ENCODE peak calls at places on chromosomes 12 and 14, in four cellular contexts. R is GM12878, F is HepG2, M is K562. E is an unnamed sample.
A peak's percentile ranks its signal among the peaks of the same experiment; 100 is the strongest.

GRCh38 chr12:29131539-29131938 is 17.5 kb upstream of the FAR2 start:
- DNase-seq in R (no peak), F (no peak), M (no peak), E (no peak)

GRCh38 chr14:33186656-33187055 is 248.0 kb downstream of the NPAS3 start:
- DNase-seq in R (no peak), M (no peak), F (no peak), E (no peak)

GRCh38 chr14:92362781-92363235 is 39.8 kb downstream of the SLC24A4 start:
- DNase-seq in M (no peak), R (no peak), F (no peak), E (no peak)

GRCh38 chr14:72024043-72024407 is 91.8 kb downstream of the RGS6 start:
- DNase-seq in F (peak; percentile 24), M (peak; percentile 18), R (peak; percentile 43), E (peak; percentile 83)

GRCh38 chr12:12511895-12512674 is 50.6 kb downstream of the DUSP16 start:
- DNase-seq in F (no peak), R (no peak), M (no peak), E (no peak)

GRCh38 chr14:68333265-68333664 is 459.6 kb downstream of the ZFP36L1 start:
- DNase-seq in F (no peak), R (no peak), M (no peak), E (no peak)

GRCh38 chr12:30764251-30764650 is 9.5 kb upstream of the CAPRIN2 start:
- DNase-seq in M (no peak), R (no peak), F (no peak), E (no peak)

GRCh38 chr14:65198346-65198745 is 96.0 kb upstream of the MAX start:
- DNase-seq in M (no peak), F (peak; percentile 26), R (no peak), E (no peak)

GRCh38 chr12:48001426-48002178 is 2.7 kb downstream of the COL2A1 start:
- DNase-seq in F (no peak), M (peak; percentile 59), R (no peak), E (peak; percentile 83)

GRCh38 chr12:55631056-55631455 is 5.6 kb upstream of the OR10P1 start:
- DNase-seq in M (no peak), F (no peak), R (no peak), E (no peak)

DNA sequence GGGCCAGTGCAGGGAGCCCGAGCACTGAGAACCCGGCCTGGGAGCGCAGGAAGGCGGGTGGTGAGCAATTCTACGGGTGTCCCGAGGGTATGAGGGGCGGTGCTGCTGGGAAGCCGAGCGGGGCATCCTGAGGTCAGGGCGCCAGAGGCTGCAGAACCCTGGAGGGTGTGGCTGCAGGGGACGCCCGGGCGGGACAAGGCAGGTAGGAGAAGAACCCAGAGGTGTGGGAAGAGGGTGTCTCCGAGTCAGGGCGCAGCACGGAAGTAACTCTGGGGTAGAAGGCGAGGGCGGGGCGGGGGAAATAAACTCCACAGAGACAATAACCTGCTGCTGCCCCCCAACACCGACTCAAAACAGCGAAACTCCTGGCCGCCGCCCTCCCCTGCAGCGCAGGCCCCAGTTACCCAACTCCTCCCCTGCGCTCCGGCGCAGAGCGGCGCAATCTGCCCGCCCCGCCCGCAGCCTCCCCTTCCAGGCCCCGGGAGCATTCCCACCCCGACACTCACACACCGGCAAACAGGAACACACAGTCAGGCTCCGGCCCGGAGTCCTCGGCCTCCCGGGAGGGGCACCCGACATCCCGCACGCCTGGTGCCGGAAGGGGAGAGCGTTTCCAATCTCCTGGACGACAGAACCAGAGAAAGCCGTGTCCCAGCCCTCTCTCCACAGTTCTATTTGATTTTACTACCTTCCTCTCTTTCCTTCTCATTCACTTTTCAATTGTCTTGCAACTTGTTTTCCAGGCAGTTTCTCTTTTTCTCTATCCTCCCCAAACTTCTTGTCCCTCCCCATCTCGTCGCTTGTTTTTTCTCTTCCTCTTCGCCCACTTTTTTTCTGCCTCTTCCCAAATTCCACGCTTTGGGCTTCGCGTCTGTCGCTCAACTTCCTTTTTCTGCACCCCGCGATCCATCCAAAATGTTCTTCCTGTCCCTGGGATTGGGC is 2.4 kb downstream of the HRK start:
- DNase-seq in M (no peak), R (no peak), F (no peak), E (peak; percentile 62)
- TF ChIP-seq EZH2 in M (peak; percentile 61), R (no peak), F (no peak), E (peak; percentile 97)

DNA sequence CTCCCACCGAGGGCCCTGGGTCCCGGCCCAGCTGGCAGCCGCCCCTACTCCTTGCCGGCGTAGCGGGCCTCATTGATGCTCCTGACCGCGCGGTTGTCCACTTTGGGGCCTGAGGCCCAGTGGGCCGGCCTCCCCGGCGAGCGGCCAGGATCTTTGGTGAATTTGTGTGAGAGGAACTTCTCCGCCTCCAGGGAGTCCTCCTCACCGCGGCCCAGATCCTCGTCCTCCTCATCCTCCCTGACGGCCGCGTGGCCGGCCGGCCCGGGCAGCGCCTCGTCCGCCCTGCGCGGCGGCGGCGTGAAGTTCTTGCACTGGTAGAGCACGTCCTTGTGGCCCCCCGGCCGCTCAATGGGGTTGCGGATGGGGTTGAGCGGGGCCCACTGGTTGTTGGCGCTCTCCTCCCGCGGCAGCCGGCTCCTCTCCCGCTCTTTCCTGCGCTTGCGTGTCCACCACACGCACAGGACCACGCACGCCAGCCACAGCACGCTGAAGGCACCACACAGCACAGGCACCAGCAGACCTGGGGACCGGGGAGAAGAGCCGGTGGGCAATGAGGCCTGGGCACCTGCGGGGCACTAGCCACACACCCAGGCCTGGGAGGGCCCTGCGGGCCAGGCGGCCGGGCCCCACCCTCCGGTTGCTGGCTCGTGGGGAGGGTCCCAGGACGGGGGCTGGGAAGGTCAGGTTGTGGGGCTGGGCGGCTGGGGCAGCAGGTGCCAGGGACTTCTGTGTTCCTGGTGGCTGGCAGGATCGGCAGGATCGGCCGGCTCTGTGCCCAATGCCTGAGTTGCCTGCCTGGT is 25.7 kb downstream of the JAG2 start:
- DNase-seq in F (no peak), M (no peak), R (no peak), E (no peak)
- TF ChIP-seq JUNB in F (no peak), M (no peak), R (no peak), E (no peak)

DNA sequence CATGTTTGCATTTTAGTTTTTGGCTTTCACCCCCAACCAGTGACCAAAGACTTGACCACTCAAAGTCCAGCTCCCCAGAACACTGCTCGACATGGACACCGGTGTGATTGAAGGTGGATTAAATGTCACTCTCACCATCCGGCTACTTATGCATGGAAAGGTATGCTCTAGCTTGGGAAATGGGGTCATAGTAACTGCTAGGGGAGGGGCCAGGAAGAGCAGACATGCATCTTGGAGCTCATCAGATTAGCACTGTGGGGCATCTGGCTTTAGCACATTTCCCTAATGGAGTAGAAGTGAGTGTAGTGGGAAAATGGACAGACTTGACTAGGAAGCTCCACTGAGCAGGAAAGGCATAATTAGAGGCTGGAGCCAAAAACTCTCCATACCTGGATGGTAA is 2.8 kb downstream of the PCBP2 start:
- DNase-seq in M (no peak), R (no peak), F (no peak), E (no peak)
- H3K36me3 ChIP-seq in M (peaks cover 70% of the 10 kb centered on the region), R (peaks cover 11% of the 10 kb centered on the region), F (peaks cover 22% of the 10 kb centered on the region), E (peaks cover 61% of the 10 kb centered on the region)

GRCh38 chr14:50667491-50668007 is 557 bp downstream of the SAV1 start:
- DNase-seq in R (no peak), M (peak; percentile 25), F (no peak), E (peak; percentile 74)

GRCh38 chr14:50668852-50669194 is 717 bp upstream of the SAV1 start:
- DNase-seq in F (no peak), R (no peak), M (no peak), E (no peak)

GRCh38 chr14:50666772-50667490 is 1.2 kb downstream of the SAV1 start:
- DNase-seq in F (peak; percentile 37), R (no peak), M (no peak), E (peak; percentile 76)

GRCh38 chr14:50669441-50669986 is 1.4 kb upstream of the SAV1 start:
- DNase-seq in R (no peak), F (no peak), M (no peak), E (peak; percentile 61)

GRCh38 chr14:50668008-50668851 is at the start of gene SAV1:
- DNase-seq in R (no peak), M (peak; percentile 67), F (peak; percentile 68), E (peak; percentile 93)
- TF ChIP-seq EZH2 in R (no peak), M (no peak), F (no peak), E (no peak)

E was measured in GM23338.